ENCODE peak calls at places on chromosomes 13 and 19, in nine cellular contexts. P is T follicular helper cell; O is NCI-H1105; C is RPMI8226; K is NCI-H69; H is hypothalamus; D is NCI-H2171 treated with DMSO at 0.1 percent for 48 hours; E is activated naive CD4-positive, alpha-beta T cell; A is SHP77. J is an unnamed sample.

GRCh38 chr13:47251771-47252170 is 354.9 kb upstream of the HTR2A start:
- DNase-seq in P (no peak), O (no peak), C (no peak), K (no peak), H (no peak), D (no peak), E (no peak), A (no peak), J (no peak)

GRCh38 chr13:99956473-99957349 is 14.9 kb downstream of the ZIC5 start:
- DNase-seq in P (no peak), O (no peak), C (no peak), K (peak; percentile 97), H (no peak), D (no peak), E (no peak), A (no peak), J (no peak)

GRCh38 chr19:28710278-28710677 is 502.7 kb downstream of the UQCRFS1 start:
- DNase-seq in P (no peak), O (peak; percentile 58), C (peak; percentile 77), K (peak; percentile 46), H (no peak), D (peak; percentile 79), E (no peak), A (peak; percentile 45), J (peak; percentile 56)

GRCh38 chr19:44748426-44749254 is at the start of gene BCL3:
- DNase-seq in P (peak; percentile 49), O (no peak), C (peak; percentile 79), K (peak; percentile 63), H (no peak), D (no peak), E (no peak), A (no peak), J (no peak)

GRCh38 chr13:40483601-40484000 is 182.8 kb downstream of the FOXO1 start:
- DNase-seq in P (no peak), O (no peak), C (no peak), K (no peak), H (no peak), D (peak; percentile 78), E (no peak), A (peak; percentile 28), J (peak; percentile 70)

GRCh38 chr19:33818426-33818825 is 21.8 kb downstream of the KCTD15 start:
- DNase-seq in P (no peak), O (no peak), C (no peak), K (no peak), H (no peak), D (no peak), E (no peak), A (no peak), J (no peak)

GRCh38 chr13:94312511-94313191 is 166.8 kb downstream of the DCT start:
- DNase-seq in P (no peak), O (peak; percentile 64), C (no peak), K (peak; percentile 98), H (no peak), D (peak; percentile 46), E (no peak), A (peak; percentile 58), J (no peak)

GRCh38 chr13:112444416-112445399 is 68.6 kb downstream of the SPACA7 start:
- DNase-seq in P (no peak), O (no peak), C (no peak), K (no peak), H (no peak), D (no peak), E (no peak), A (no peak), J (no peak)

GRCh38 chr19:33686246-33686645 is 64.5 kb downstream of the CHST8 start:
- DNase-seq in P (no peak), O (no peak), C (no peak), K (no peak), H (no peak), D (no peak), E (no peak), A (no peak), J (no peak)

GRCh38 chr13:77230560-77230959 is 96.3 kb downstream of the MYCBP2 start:
- DNase-seq in P (no peak), O (no peak), C (no peak), K (no peak), H (no peak), D (no peak), E (no peak), A (no peak), J (no peak)

GRCh38 chr19:41968751-41969150 is 9.6 kb upstream of the RABAC1 start:
- DNase-seq in P (no peak), O (no peak), C (no peak), K (no peak), H (no peak), D (no peak), E (no peak), A (no peak), J (no peak)